ENCODE peak calls at places on chromosomes 7 and 10, in six cellular contexts. One of them, this sample, is unnamed.

GRCh38 chr10:11097686-11098085 is 80.0 kb downstream of the CELF2 start:
- DNase-seq in psoas muscle: no peak
- DNase-seq in naive thymus-derived CD4-positive, alpha-beta T cell: no peak
- DNase-seq in HCT116: no peak
- DNase-seq in MM.1S: no peak
- DNase-seq in AG04450: no peak
- DNase-seq in this sample: no peak

GRCh38 chr7:47816647-47817046 is 131.6 kb downstream of the PKD1L1 start:
- DNase-seq in naive thymus-derived CD4-positive, alpha-beta T cell: no peak
- DNase-seq in AG04450: no peak
- DNase-seq in HCT116: no peak
- DNase-seq in MM.1S: no peak
- DNase-seq in psoas muscle: peak
- DNase-seq in this sample: no peak

GRCh38 chr10:28873540-28873939 is 196.2 kb downstream of the BAMBI start:
- DNase-seq in psoas muscle: no peak
- DNase-seq in AG04450: no peak
- DNase-seq in HCT116: no peak
- DNase-seq in naive thymus-derived CD4-positive, alpha-beta T cell: no peak
- DNase-seq in MM.1S: no peak
- DNase-seq in this sample: no peak

GRCh38 chr10:24374134-24374915 is 165.4 kb downstream of the KIAA1217 start:
- DNase-seq in naive thymus-derived CD4-positive, alpha-beta T cell: no peak
- DNase-seq in psoas muscle: no peak
- DNase-seq in MM.1S: no peak
- DNase-seq in HCT116: no peak
- DNase-seq in AG04450: peak
- DNase-seq in this sample: no peak

GRCh38 chr10:74400186-74400585 is 249.2 kb downstream of the ADK start:
- DNase-seq in AG04450: no peak
- DNase-seq in psoas muscle: no peak
- DNase-seq in naive thymus-derived CD4-positive, alpha-beta T cell: no peak
- DNase-seq in HCT116: no peak
- DNase-seq in MM.1S: no peak
- DNase-seq in this sample: no peak

GRCh38 chr7:93715234-93715633 is 140.7 kb upstream of the CALCR start:
- DNase-seq in HCT116: peak
- DNase-seq in AG04450: peak
- DNase-seq in psoas muscle: peak
- DNase-seq in MM.1S: no peak
- DNase-seq in naive thymus-derived CD4-positive, alpha-beta T cell: no peak
- DNase-seq in this sample: peak

GRCh38 chr10:7354330-7355047 is 56.3 kb downstream of the SFMBT2 start:
- DNase-seq in AG04450: peak
- DNase-seq in MM.1S: no peak
- DNase-seq in naive thymus-derived CD4-positive, alpha-beta T cell: no peak
- DNase-seq in HCT116: no peak
- DNase-seq in psoas muscle: no peak
- DNase-seq in this sample: no peak

GRCh38 chr7:40268836-40269235 is 134.0 kb downstream of the SUGCT start:
- DNase-seq in MM.1S: no peak
- DNase-seq in AG04450: no peak
- DNase-seq in psoas muscle: no peak
- DNase-seq in HCT116: no peak
- DNase-seq in naive thymus-derived CD4-positive, alpha-beta T cell: no peak
- DNase-seq in this sample: no peak

GRCh38 chr10:112775347-112775746 is 174.7 kb upstream of the TCF7L2 start:
- DNase-seq in AG04450: no peak
- DNase-seq in psoas muscle: no peak
- DNase-seq in HCT116: no peak
- DNase-seq in MM.1S: no peak
- DNase-seq in naive thymus-derived CD4-positive, alpha-beta T cell: no peak
- DNase-seq in this sample: no peak

GRCh38 chr7:127629268-127629854 is 11.4 kb upstream of the PAX4 start:
- DNase-seq in AG04450: no peak
- DNase-seq in HCT116: peak
- DNase-seq in naive thymus-derived CD4-positive, alpha-beta T cell: peak
- DNase-seq in psoas muscle: no peak
- DNase-seq in MM.1S: peak
- DNase-seq in this sample: peak

GRCh38 chr7:94228678-94229077 is 166.0 kb upstream of the COL1A2 start:
- DNase-seq in HCT116: no peak
- DNase-seq in naive thymus-derived CD4-positive, alpha-beta T cell: no peak
- DNase-seq in MM.1S: no peak
- DNase-seq in psoas muscle: no peak
- DNase-seq in AG04450: no peak
- DNase-seq in this sample: no peak

GRCh38 chr10:51507476-51507875 is 191.9 kb downstream of the CSTF2T start:
- DNase-seq in MM.1S: no peak
- DNase-seq in HCT116: no peak
- DNase-seq in AG04450: no peak
- DNase-seq in naive thymus-derived CD4-positive, alpha-beta T cell: no peak
- DNase-seq in psoas muscle: no peak
- DNase-seq in this sample: no peak

GRCh38 chr10:22670796-22671195 is 43.6 kb downstream of the PIP4K2A start:
- DNase-seq in psoas muscle: no peak
- DNase-seq in AG04450: no peak
- DNase-seq in MM.1S: no peak
- DNase-seq in HCT116: no peak
- DNase-seq in naive thymus-derived CD4-positive, alpha-beta T cell: no peak
- DNase-seq in this sample: no peak

GRCh38 chr7:45885264-45885882 is 2.9 kb upstream of the IGFBP1 start:
- DNase-seq in AG04450: no peak
- DNase-seq in psoas muscle: no peak
- DNase-seq in MM.1S: no peak
- DNase-seq in HCT116: peak
- DNase-seq in naive thymus-derived CD4-positive, alpha-beta T cell: no peak
- DNase-seq in this sample: no peak

GRCh38 chr7:69309601-69310000 is 288.7 kb upstream of the AUTS2 start:
- DNase-seq in psoas muscle: no peak
- DNase-seq in HCT116: no peak
- DNase-seq in AG04450: no peak
- DNase-seq in MM.1S: no peak
- DNase-seq in naive thymus-derived CD4-positive, alpha-beta T cell: no peak
- DNase-seq in this sample: no peak

GRCh38 chr10:63614371-63614891 is 93.2 kb downstream of the REEP3 start:
- DNase-seq in HCT116: no peak
- DNase-seq in psoas muscle: no peak
- DNase-seq in AG04450: no peak
- DNase-seq in MM.1S: no peak
- DNase-seq in naive thymus-derived CD4-positive, alpha-beta T cell: no peak
- DNase-seq in this sample: no peak

GRCh38 chr10:91887900-91888225 is 21.4 kb downstream of the FGFBP3 start:
- DNase-seq in psoas muscle: no peak
- DNase-seq in AG04450: no peak
- DNase-seq in MM.1S: no peak
- DNase-seq in naive thymus-derived CD4-positive, alpha-beta T cell: no peak
- DNase-seq in HCT116: no peak
- DNase-seq in this sample: no peak

GRCh38 chr7:101405474-101406067 is 42.9 kb downstream of the COL26A1 start:
- DNase-seq in HCT116: no peak
- DNase-seq in naive thymus-derived CD4-positive, alpha-beta T cell: no peak
- DNase-seq in AG04450: no peak
- DNase-seq in psoas muscle: no peak
- DNase-seq in MM.1S: no peak
- DNase-seq in this sample: no peak

GRCh38 chr7:112484671-112485097 is 3.9 kb downstream of the LSMEM1 start:
- DNase-seq in HCT116: peak
- DNase-seq in MM.1S: no peak
- DNase-seq in naive thymus-derived CD4-positive, alpha-beta T cell: no peak
- DNase-seq in AG04450: peak
- DNase-seq in psoas muscle: no peak
- DNase-seq in this sample: no peak

GRCh38 chr7:151440799-151441443 is 980 bp upstream of the CRYGN start:
- DNase-seq in AG04450: no peak
- DNase-seq in naive thymus-derived CD4-positive, alpha-beta T cell: no peak
- DNase-seq in HCT116: no peak
- DNase-seq in psoas muscle: no peak
- DNase-seq in MM.1S: no peak
- DNase-seq in this sample: no peak

GRCh38 chr7:104482362-104483042 is 154.1 kb downstream of the LHFPL3 start:
- DNase-seq in HCT116: no peak
- DNase-seq in AG04450: no peak
- DNase-seq in MM.1S: peak
- DNase-seq in naive thymus-derived CD4-positive, alpha-beta T cell: no peak
- DNase-seq in psoas muscle: no peak
- DNase-seq in this sample: peak

GRCh38 chr10:132774179-132774904 is 11.6 kb downstream of the NKX6-2 start:
- DNase-seq in naive thymus-derived CD4-positive, alpha-beta T cell: no peak
- DNase-seq in HCT116: no peak
- DNase-seq in MM.1S: no peak
- DNase-seq in AG04450: no peak
- DNase-seq in psoas muscle: no peak
- DNase-seq in this sample: no peak

GRCh38 chr10:83820033-83820432 is 319.3 kb upstream of the GHITM start:
- DNase-seq in HCT116: no peak
- DNase-seq in psoas muscle: no peak
- DNase-seq in AG04450: no peak
- DNase-seq in naive thymus-derived CD4-positive, alpha-beta T cell: no peak
- DNase-seq in MM.1S: no peak
- DNase-seq in this sample: no peak

GRCh38 chr10:80472234-80473095 is 18.4 kb downstream of the TSPAN14 start:
- DNase-seq in HCT116: no peak
- DNase-seq in naive thymus-derived CD4-positive, alpha-beta T cell: no peak
- DNase-seq in AG04450: peak
- DNase-seq in MM.1S: no peak
- DNase-seq in psoas muscle: no peak
- DNase-seq in this sample: no peak

GRCh38 chr10:6279540-6280267 is 77.0 kb downstream of the PFKFB3 start:
- DNase-seq in MM.1S: no peak
- DNase-seq in HCT116: peak
- DNase-seq in naive thymus-derived CD4-positive, alpha-beta T cell: no peak
- DNase-seq in psoas muscle: no peak
- DNase-seq in AG04450: no peak
- DNase-seq in this sample: peak

GRCh38 chr7:28083159-28083997 is 97.2 kb downstream of the JAZF1 start:
- DNase-seq in MM.1S: no peak
- DNase-seq in HCT116: no peak
- DNase-seq in naive thymus-derived CD4-positive, alpha-beta T cell: no peak
- DNase-seq in AG04450: no peak
- DNase-seq in psoas muscle: peak
- DNase-seq in this sample: no peak

DNA sequence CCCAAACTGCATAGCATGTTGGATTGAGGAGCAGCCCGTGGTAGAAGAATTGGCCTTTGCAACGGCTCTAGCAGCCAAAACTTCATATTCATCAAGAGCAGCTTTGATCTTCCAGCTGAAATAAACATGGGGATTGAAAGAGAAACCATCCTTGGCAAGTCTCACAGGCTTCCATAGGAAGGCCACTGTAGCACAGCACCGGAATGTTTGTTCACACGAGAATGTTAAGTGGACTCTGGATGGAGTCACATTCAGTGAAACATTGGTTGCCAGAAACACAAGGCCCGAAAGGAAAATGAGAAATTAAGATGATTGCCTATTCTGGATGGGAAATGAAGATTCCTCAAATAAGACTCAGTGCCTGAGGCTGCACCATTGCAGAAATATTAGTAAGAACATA is 97.4 kb downstream of the RAB18 start:
- DNase-seq in naive thymus-derived CD4-positive, alpha-beta T cell: no peak
- DNase-seq in MM.1S: no peak
- DNase-seq in HCT116: no peak
- DNase-seq in psoas muscle: no peak
- DNase-seq in AG04450: no peak
- DNase-seq in this sample: no peak
- H3K4me3 ChIP-seq in naive thymus-derived CD4-positive, alpha-beta T cell: no peak
- H3K4me3 ChIP-seq in MM.1S: no peak
- H3K4me3 ChIP-seq in HCT116: no peak
- H3K4me3 ChIP-seq in psoas muscle: no peak
- H3K4me3 ChIP-seq in AG04450: no peak
- H3K4me3 ChIP-seq in this sample: no peak

GRCh38 chr10:68869623-68870022 is 31.5 kb upstream of the DDX50 start:
- DNase-seq in naive thymus-derived CD4-positive, alpha-beta T cell: no peak
- DNase-seq in HCT116: no peak
- DNase-seq in AG04450: no peak
- DNase-seq in psoas muscle: no peak
- DNase-seq in MM.1S: no peak
- DNase-seq in this sample: no peak

GRCh38 chr10:68871105-68871711 is 29.9 kb upstream of the DDX50 start:
- DNase-seq in MM.1S: no peak
- DNase-seq in psoas muscle: peak
- DNase-seq in HCT116: no peak
- DNase-seq in naive thymus-derived CD4-positive, alpha-beta T cell: no peak
- DNase-seq in AG04450: peak
- DNase-seq in this sample: no peak

GRCh38 chr10:68870061-68870460 is 31.1 kb upstream of the DDX50 start:
- DNase-seq in HCT116: no peak
- DNase-seq in AG04450: no peak
- DNase-seq in psoas muscle: no peak
- DNase-seq in naive thymus-derived CD4-positive, alpha-beta T cell: no peak
- DNase-seq in MM.1S: no peak
- DNase-seq in this sample: no peak

GRCh38 chr10:68871731-68872342 is 29.3 kb upstream of the DDX50 start:
- DNase-seq in AG04450: peak
- DNase-seq in naive thymus-derived CD4-positive, alpha-beta T cell: no peak
- DNase-seq in psoas muscle: no peak
- DNase-seq in MM.1S: no peak
- DNase-seq in HCT116: no peak
- DNase-seq in this sample: no peak

GRCh38 chr10:68870545-68871104 is 30.5 kb upstream of the DDX50 start:
- DNase-seq in AG04450: no peak
- DNase-seq in naive thymus-derived CD4-positive, alpha-beta T cell: peak
- DNase-seq in psoas muscle: no peak
- DNase-seq in MM.1S: no peak
- DNase-seq in HCT116: no peak
- DNase-seq in this sample: no peak
- H3K4me3 ChIP-seq in AG04450: no peak
- H3K4me3 ChIP-seq in naive thymus-derived CD4-positive, alpha-beta T cell: no peak
- H3K4me3 ChIP-seq in psoas muscle: no peak
- H3K4me3 ChIP-seq in MM.1S: no peak
- H3K4me3 ChIP-seq in HCT116: no peak
- H3K4me3 ChIP-seq in this sample: no peak

GRCh38 chr7:73622909-73623797 is 1.2 kb downstream of the MLXIPL start:
- DNase-seq in psoas muscle: peak
- DNase-seq in MM.1S: no peak
- DNase-seq in HCT116: no peak
- DNase-seq in naive thymus-derived CD4-positive, alpha-beta T cell: no peak
- DNase-seq in AG04450: no peak
- DNase-seq in this sample: peak
- H3K4me3 ChIP-seq in psoas muscle: peak
- H3K4me3 ChIP-seq in MM.1S: no peak
- H3K4me3 ChIP-seq in HCT116: peak
- H3K4me3 ChIP-seq in naive thymus-derived CD4-positive, alpha-beta T cell: no peak
- H3K4me3 ChIP-seq in AG04450: no peak
- H3K4me3 ChIP-seq in this sample: peak

DNA sequence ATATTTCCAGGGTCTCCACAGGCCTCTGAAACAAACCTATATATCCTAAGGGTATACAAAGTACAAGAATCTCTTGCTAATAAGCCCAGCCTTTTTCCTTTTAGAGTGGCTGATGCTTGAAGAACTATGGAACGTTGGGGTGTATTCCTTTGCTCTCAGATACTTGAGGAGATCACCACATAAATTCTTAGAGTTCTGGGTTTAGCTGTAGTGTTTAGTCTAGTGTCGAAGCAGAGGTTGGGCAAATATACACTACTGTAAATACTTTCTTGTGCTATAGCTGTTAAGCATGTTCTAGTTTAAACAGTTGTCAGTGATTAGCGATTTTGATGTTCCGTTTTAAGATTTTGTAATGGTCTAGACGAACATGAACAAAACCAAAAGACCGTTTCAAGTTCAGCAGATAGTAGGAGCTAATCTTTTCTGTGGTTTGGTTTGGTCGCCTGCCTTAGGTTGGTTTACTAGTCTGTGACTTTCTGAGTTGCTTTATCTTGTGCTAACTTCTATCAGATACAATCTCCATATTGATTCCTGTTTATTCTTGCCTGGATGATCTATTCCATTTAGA is 229.6 kb downstream of the NSUN6 start:
- DNase-seq in naive thymus-derived CD4-positive, alpha-beta T cell: no peak
- DNase-seq in HCT116: no peak
- DNase-seq in psoas muscle: no peak
- DNase-seq in AG04450: peak
- DNase-seq in MM.1S: no peak
- DNase-seq in this sample: no peak
- H3K4me3 ChIP-seq in naive thymus-derived CD4-positive, alpha-beta T cell: no peak
- H3K4me3 ChIP-seq in HCT116: no peak
- H3K4me3 ChIP-seq in psoas muscle: no peak
- H3K4me3 ChIP-seq in AG04450: no peak
- H3K4me3 ChIP-seq in MM.1S: no peak
- H3K4me3 ChIP-seq in this sample: no peak